ENCODE peak calls at places on chromosomes 13 and 19, in ten cellular contexts. J is AG10803; Y is hypothalamus; Z is activated naive CD4-positive, alpha-beta T cell; A is posterior cingulate gyrus; C is T-helper 1 cell; K is effector memory CD8-positive, alpha-beta T cell; N is left lobe of liver; E is substantia nigra; W is WTC11. G is an unnamed sample.

GRCh38 chr19:5891938-5892771 is 11.4 kb downstream of the NDUFA11 start:
- DNase-seq in J (peak; percentile 36), Y (peak; percentile 11), Z (no peak), A (no peak), C (no peak), K (no peak), N (peak; percentile 69), E (peak; percentile 23), W (peak; percentile 53), G (peak; percentile 36)

GRCh38 chr13:33676700-33677048 is 141.3 kb upstream of the RFC3 start:
- DNase-seq in J (peak; percentile 32), Y (peak; percentile 14), Z (no peak), A (no peak), C (no peak), K (no peak), N (peak; percentile 78), E (no peak), W (no peak), G (no peak)

GRCh38 chr13:44437356-44438233 is 64.0 kb downstream of the SERP2 start:
- DNase-seq in J (peak; percentile 44), Y (no peak), Z (no peak), A (no peak), C (no peak), K (no peak), N (no peak), E (no peak), W (no peak), G (no peak)

GRCh38 chr13:68185767-68186166 is 955.6 kb upstream of the PCDH9 start:
- DNase-seq in J (no peak), Y (no peak), Z (no peak), A (no peak), C (no peak), K (no peak), N (no peak), E (no peak), W (no peak), G (no peak)

GRCh38 chr13:32969516-32969941 is 46.7 kb upstream of the KL start:
- DNase-seq in J (peak; percentile 53), Y (no peak), Z (no peak), A (no peak), C (no peak), K (no peak), N (no peak), E (no peak), W (no peak), G (no peak)

GRCh38 chr13:32515246-32515645 is 23.3 kb downstream of the N4BP2L2 start:
- DNase-seq in J (no peak), Y (no peak), Z (no peak), A (no peak), C (no peak), K (no peak), N (no peak), E (no peak), W (no peak), G (no peak)

GRCh38 chr13:112943309-112944125 is 25.5 kb upstream of the MCF2L start:
- DNase-seq in J (no peak), Y (peak; percentile 34), Z (no peak), A (peak; percentile 56), C (no peak), K (no peak), N (no peak), E (peak; percentile 27), W (peak; percentile 65), G (no peak)

GRCh38 chr13:45700971-45701900 is 884 bp upstream of the CBY2 start:
- DNase-seq in J (no peak), Y (no peak), Z (no peak), A (no peak), C (no peak), K (no peak), N (no peak), E (no peak), W (peak; percentile 36), G (no peak)

GRCh38 chr19:11693505-11694499 is 44.9 kb downstream of the ZNF823 start:
- DNase-seq in J (peak; percentile 93), Y (no peak), Z (no peak), A (no peak), C (no peak), K (no peak), N (no peak), E (no peak), W (peak; percentile 57), G (no peak)

GRCh38 chr13:19587635-19588300 is 26.4 kb upstream of the TPTE2 start:
- DNase-seq in J (peak; percentile 34), Y (peak; percentile 3), Z (no peak), A (no peak), C (no peak), K (peak; percentile 24), N (no peak), E (no peak), W (no peak), G (no peak)

GRCh38 chr13:97600438-97601080 is 166.6 kb downstream of the RAP2A start:
- DNase-seq in J (peak; percentile 55), Y (no peak), Z (no peak), A (no peak), C (no peak), K (no peak), N (no peak), E (no peak), W (no peak), G (no peak)

GRCh38 chr13:30818323-30818960 is 83.1 kb downstream of the ALOX5AP start:
- DNase-seq in J (peak; percentile 97), Y (no peak), Z (no peak), A (no peak), C (no peak), K (no peak), N (no peak), E (no peak), W (no peak), G (no peak)

GRCh38 chr19:48302600-48302959 is 22.8 kb upstream of the EMP3 start:
- DNase-seq in J (no peak), Y (no peak), Z (no peak), A (no peak), C (no peak), K (no peak), N (no peak), E (no peak), W (no peak), G (no peak)

GRCh38 chr13:113881614-113882265 is 17.9 kb upstream of the GAS6 start:
- DNase-seq in J (no peak), Y (no peak), Z (no peak), A (no peak), C (no peak), K (no peak), N (no peak), E (no peak), W (no peak), G (no peak)

G was measured in C1 segment of cervical spinal cord.